ENCODE peak calls at places on chromosomes 4 and X, in five cellular contexts. Y is lung, B is IMR-90, W is heart right ventricle, U is tibial artery. E is an unnamed sample.

GRCh38 chr4:177964061-177964460 is 521.8 kb upstream of the AGA start:
- DNase-seq in Y (no peak), B (peak), W (no peak), U (no peak), E (no peak)

GRCh38 chr4:88070031-88070430 is 62.6 kb downstream of the PKD2 start:
- DNase-seq in Y (no peak), B (no peak), W (no peak), U (no peak), E (no peak)

GRCh38 chr4:160142579-160142978 is 1039.7 kb downstream of the RAPGEF2 start:
- DNase-seq in Y (no peak), B (no peak), W (no peak), U (no peak), E (no peak)

GRCh38 chr4:150119492-150119891 is 41.2 kb downstream of the DCLK2 start:
- DNase-seq in Y (no peak), B (peak), W (no peak), U (no peak), E (no peak)

GRCh38 chr4:48002267-48002666 is 14.2 kb downstream of the CNGA1 start:
- DNase-seq in Y (no peak), B (no peak), W (no peak), U (no peak), E (no peak)

GRCh38 chr4:20618729-20619128 is 81.5 kb upstream of the PACRGL start:
- DNase-seq in Y (no peak), B (no peak), W (no peak), U (no peak), E (no peak)

GRCh38 chr4:68176904-68177303 is 47.2 kb upstream of the TMPRSS11F start:
- DNase-seq in Y (no peak), B (no peak), W (no peak), U (no peak), E (no peak)

GRCh38 chrX:37796805-37797204 is 16.9 kb downstream of the CYBB start:
- DNase-seq in Y (no peak), B (no peak), W (peak), U (peak), E (no peak)

GRCh38 chrX:15848576-15848975 is 6.0 kb downstream of the AP1S2 start:
- DNase-seq in Y (no peak), B (no peak), W (no peak), U (no peak), E (no peak)

GRCh38 chr4:108107729-108108382 is 60.9 kb downstream of the LEF1 start:
- DNase-seq in Y (no peak), B (no peak), W (no peak), U (no peak), E (no peak)
- H3K4me3 ChIP-seq in Y (no peak), B (no peak), W (no peak), U (no peak), E (no peak)

GRCh38 chr4:90074322-90074886 is 52.8 kb upstream of the CCSER1 start:
- DNase-seq in Y (no peak), B (no peak), W (no peak), U (no peak), E (no peak)
- H3K4me3 ChIP-seq in Y (no peak), B (no peak), W (no peak), U (no peak), E (no peak)

GRCh38 chr4:169268951-169269781 is 1.6 kb downstream of the SH3RF1 start:
- DNase-seq in Y (no peak), B (peak), W (no peak), U (no peak), E (no peak)

GRCh38 chr4:169266081-169266480 is 4.7 kb downstream of the SH3RF1 start:
- DNase-seq in Y (no peak), B (no peak), W (no peak), U (no peak), E (no peak)

GRCh38 chr4:169266661-169267060 is 4.1 kb downstream of the SH3RF1 start:
- DNase-seq in Y (no peak), B (no peak), W (no peak), U (no peak), E (no peak)

GRCh38 chr4:169263791-169264392 is 6.9 kb downstream of the SH3RF1 start:
- DNase-seq in Y (peak), B (no peak), W (peak), U (no peak), E (no peak)

GRCh38 chr4:169267070-169267469 is 3.7 kb downstream of the SH3RF1 start:
- DNase-seq in Y (no peak), B (no peak), W (no peak), U (no peak), E (no peak)
- H3K4me3 ChIP-seq in Y (no peak), B (no peak), W (no peak), U (no peak), E (no peak)

GRCh38 chr4:140239311-140239710 is 85.3 kb upstream of the MAML3 start:
- DNase-seq in Y (no peak), B (no peak), W (no peak), U (no peak), E (peak)

GRCh38 chr4:140238353-140239041 is 84.5 kb upstream of the MAML3 start:
- DNase-seq in Y (peak), B (peak), W (peak), U (peak), E (peak)

GRCh38 chr4:140240237-140240636 is 86.3 kb upstream of the MAML3 start:
- DNase-seq in Y (no peak), B (no peak), W (no peak), U (no peak), E (peak)

GRCh38 chr4:140236649-140237160 is 82.7 kb upstream of the MAML3 start:
- DNase-seq in Y (no peak), B (peak), W (no peak), U (no peak), E (no peak)

GRCh38 chr4:140237616-140238352 is 83.8 kb upstream of the MAML3 start:
- DNase-seq in Y (peak), B (peak), W (peak), U (peak), E (peak)
- H3K4me3 ChIP-seq in Y (no peak), B (no peak), W (peak), U (peak), E (no peak)

GRCh38 chrX:105973387-105973739 is 65.2 kb downstream of the SERPINA7 start:
- DNase-seq in Y (no peak), B (no peak), W (no peak), U (no peak), E (no peak)
- H3K4me3 ChIP-seq in Y (no peak), B (no peak), W (no peak), U (no peak), E (no peak)

DNA sequence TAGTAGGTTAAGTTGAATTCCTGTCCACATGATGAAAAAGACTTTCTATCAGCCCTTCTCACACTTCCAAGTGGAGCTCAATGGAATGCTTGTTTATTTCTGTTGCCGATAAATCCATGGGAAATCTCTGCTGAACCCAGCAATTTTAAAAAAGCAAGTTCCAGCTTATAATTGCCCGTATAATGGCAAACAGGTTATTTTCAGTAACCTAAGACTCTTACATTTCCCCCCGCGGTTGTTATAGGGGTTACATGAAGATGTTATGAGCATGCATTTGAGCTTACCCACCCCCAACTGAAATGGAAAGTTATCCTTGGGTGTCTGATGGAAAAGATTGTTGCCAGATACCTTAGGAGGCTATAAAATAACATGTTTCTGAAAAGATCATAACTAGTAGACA is 136.2 kb downstream of the PALLD start:
- DNase-seq in Y (no peak), B (no peak), W (no peak), U (no peak), E (no peak)
- H3K4me3 ChIP-seq in Y (no peak), B (no peak), W (no peak), U (peak), E (no peak)

DNA sequence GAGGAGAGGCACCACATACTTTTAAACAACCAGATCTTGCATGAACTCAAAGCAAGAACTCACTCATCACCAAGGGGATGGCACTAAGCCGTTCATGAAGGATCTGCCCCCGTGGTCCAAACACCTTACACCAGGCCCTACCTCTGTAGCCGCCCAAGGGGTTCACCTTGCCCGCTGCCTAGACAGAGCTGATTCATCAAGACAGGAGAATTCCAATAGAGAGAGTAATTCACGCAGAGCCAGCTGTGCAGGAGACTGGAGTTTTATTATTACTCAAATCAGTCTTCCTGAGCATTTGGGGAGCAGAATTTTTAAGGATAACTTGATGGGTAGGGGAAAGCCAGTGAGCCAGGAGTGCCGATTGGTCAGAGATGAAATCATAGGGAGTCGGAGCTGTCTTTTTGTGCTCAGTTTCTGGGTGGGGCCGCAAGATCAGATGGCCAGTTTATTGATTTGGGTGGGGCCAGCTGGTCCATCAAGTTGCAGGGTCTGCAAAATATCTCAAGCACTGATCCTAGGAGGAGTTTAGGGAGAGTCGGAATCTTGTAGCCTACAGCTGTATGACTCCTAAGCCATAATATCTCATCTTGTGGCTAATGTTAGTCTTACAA is 364.7 kb downstream of the PCDH7 start:
- DNase-seq in Y (no peak), B (no peak), W (no peak), U (no peak), E (no peak)
- H3K4me3 ChIP-seq in Y (no peak), B (no peak), W (no peak), U (no peak), E (no peak)

GRCh38 chrX:153865685-153866084 is 20.3 kb downstream of the L1CAM start:
- DNase-seq in Y (no peak), B (no peak), W (no peak), U (no peak), E (peak)
- H3K4me3 ChIP-seq in Y (no peak), B (no peak), W (no peak), U (no peak), E (no peak)

DNA sequence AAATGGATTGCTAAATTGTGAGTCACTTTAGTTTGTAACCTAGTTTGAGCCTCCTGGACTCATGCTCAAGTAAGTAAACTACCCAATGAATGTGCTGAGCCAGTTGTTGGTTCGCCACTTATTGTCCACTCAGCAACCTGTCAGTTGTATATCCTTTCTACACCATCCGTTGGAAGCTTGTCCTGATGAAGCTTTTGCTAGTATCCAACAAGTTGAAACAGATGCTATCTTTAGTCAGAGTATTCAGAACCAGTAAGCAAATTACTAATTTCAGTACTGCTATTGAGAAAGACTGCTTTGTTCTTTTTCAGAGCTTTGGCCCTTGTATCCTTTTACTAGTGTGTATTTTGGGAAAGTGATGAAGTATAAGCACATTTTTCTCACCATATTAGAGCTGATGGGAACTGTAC is 4.3 kb upstream of the NAA15 start:
- DNase-seq in Y (no peak), B (peak), W (no peak), U (no peak), E (no peak)
- H3K4me3 ChIP-seq in Y (no peak), B (no peak), W (no peak), U (no peak), E (no peak)

E was measured in WERI-Rb-1.